ENCODE peak calls at places on chromosomes 16 and 17, in seven cellular contexts. A, K, W, H, N, R and O are unnamed samples.

GRCh38 chr17:18110636-18111145 is 2.1 kb downstream of the MYO15A start:
- DNase-seq in R (no peak), K (no peak), A (no peak), W (no peak), H (no peak), N (no peak), O (no peak)

GRCh38 chr16:88649195-88649923 is 1.5 kb downstream of the CYBA start:
- DNase-seq in H (no peak), N (no peak), A (no peak), R (no peak), K (no peak), W (no peak), O (no peak)

GRCh38 chr16:29745853-29746345 is at the start of gene C16orf54:
- DNase-seq in R (no peak), K (no peak), H (peak), N (no peak), A (peak), W (no peak), O (no peak)

GRCh38 chr16:1993731-1994131 is 4.0 kb downstream of the SYNGR3 start:
- DNase-seq in N (no peak), H (no peak), W (peak), R (no peak), A (no peak), K (no peak), O (peak)

GRCh38 chr16:79805621-79806020 is 205.1 kb upstream of the MAF start:
- DNase-seq in K (no peak), H (no peak), A (peak), R (no peak), W (no peak), N (no peak), O (no peak)

GRCh38 chr16:19008770-19009169 is 25.0 kb downstream of the TMC7 start:
- DNase-seq in R (no peak), A (no peak), W (peak), N (no peak), K (no peak), H (no peak), O (no peak)

GRCh38 chr17:78818932-78819331 is 21.7 kb downstream of the USP36 start:
- DNase-seq in K (no peak), W (no peak), N (no peak), R (no peak), A (no peak), H (peak), O (no peak)

GRCh38 chr17:82297280-82297803 is 20.1 kb downstream of the CD7 start:
- DNase-seq in H (peak), R (no peak), K (no peak), W (peak), A (no peak), N (no peak), O (peak)

GRCh38 chr17:78692460-78693010 is 89.5 kb downstream of the CYTH1 start:
- DNase-seq in A (no peak), W (no peak), R (no peak), N (no peak), K (no peak), H (no peak), O (no peak)

GRCh38 chr16:81931927-81932326 is 79.3 kb downstream of the SDR42E1 start:
- DNase-seq in R (no peak), K (no peak), A (no peak), H (no peak), N (no peak), W (no peak), O (no peak)

GRCh38 chr16:9370071-9370491 is 278.6 kb downstream of the HAPSTR1 start:
- DNase-seq in R (no peak), H (no peak), K (no peak), N (no peak), A (peak), W (no peak), O (no peak)

GRCh38 chr16:47045023-47045422 is 71.5 kb upstream of the DNAJA2 start:
- DNase-seq in R (no peak), H (no peak), W (peak), A (no peak), N (no peak), K (no peak), O (no peak)

GRCh38 chr16:86040496-86040895 is 141.5 kb downstream of the IRF8 start:
- DNase-seq in H (no peak), W (no peak), K (no peak), R (no peak), N (no peak), A (no peak), O (no peak)

GRCh38 chr17:65690626-65691310 is 129.3 kb upstream of the AXIN2 start:
- DNase-seq in W (no peak), N (no peak), R (no peak), H (no peak), K (no peak), A (no peak), O (no peak)

GRCh38 chr16:17544785-17545184 is 74.0 kb upstream of the XYLT1 start:
- DNase-seq in A (peak), N (no peak), K (peak), R (peak), W (no peak), H (no peak), O (no peak)

GRCh38 chr16:54193656-54194007 is 93.0 kb downstream of the IRX3 start:
- DNase-seq in R (peak), A (peak), N (peak), W (peak), H (no peak), K (peak), O (no peak)

GRCh38 chr17:21129023-21129681 is 2.4 kb downstream of the DHRS7B start:
- DNase-seq in H (no peak), R (no peak), A (peak), W (peak), K (no peak), N (no peak), O (no peak)

GRCh38 chr17:75689441-75689873 is 22.3 kb downstream of the SAP30BP start:
- DNase-seq in H (peak), N (peak), A (no peak), R (no peak), W (peak), K (no peak), O (peak)

GRCh38 chr17:61005358-61005757 is 327.7 kb downstream of the BCAS3 start:
- DNase-seq in A (no peak), K (no peak), N (no peak), W (no peak), H (no peak), R (no peak), O (no peak)

GRCh38 chr16:47311738-47312505 is 148.9 kb downstream of the ITFG1 start:
- DNase-seq in A (peak), K (peak), N (peak), H (no peak), W (peak), R (peak), O (peak)

GRCh38 chr17:64388961-64389565 is 1.6 kb downstream of the PECAM1 start:
- DNase-seq in H (no peak), N (no peak), K (no peak), R (no peak), W (no peak), A (no peak), O (no peak)

GRCh38 chr16:19737306-19737975 is 19.4 kb downstream of the IQCK start:
- DNase-seq in W (no peak), R (no peak), K (no peak), H (no peak), A (no peak), N (no peak), O (no peak)

GRCh38 chr16:75789237-75789636 is 62.9 kb upstream of the CPHXL start:
- DNase-seq in K (peak), A (peak), R (no peak), H (no peak), N (no peak), W (peak), O (no peak)

GRCh38 chr17:16456770-16457316 is 35.1 kb downstream of the LRRC75A start:
- DNase-seq in H (no peak), K (no peak), A (no peak), N (no peak), R (no peak), W (no peak), O (no peak)

GRCh38 chr16:84443166-84443802 is 61.2 kb downstream of the MEAK7 start:
- DNase-seq in R (no peak), W (no peak), K (no peak), N (no peak), A (no peak), H (no peak), O (no peak)

GRCh38 chr17:38604479-38605229 is 1.1 kb downstream of the SRCIN1 start:
- DNase-seq in A (peak), R (no peak), W (peak), K (no peak), N (no peak), H (peak), O (no peak)

GRCh38 chr16:54282923-54283734 is 3.5 kb downstream of the IRX3 start:
- DNase-seq in A (peak), W (no peak), R (no peak), K (no peak), H (no peak), N (no peak), O (no peak)

GRCh38 chr16:25996052-25996451 is 304.3 kb downstream of the HS3ST4 start:
- DNase-seq in K (no peak), R (no peak), N (no peak), A (peak), W (peak), H (no peak), O (no peak)

GRCh38 chr17:973053-973452 is 6.5 kb downstream of the NXN start:
- DNase-seq in H (no peak), K (peak), W (no peak), N (peak), R (no peak), A (peak), O (peak)

GRCh38 chr16:89646906-89647305 is 10.6 kb downstream of the CHMP1A start:
- DNase-seq in W (no peak), R (no peak), K (no peak), H (no peak), A (no peak), N (peak), O (peak)

GRCh38 chr17:35167046-35167445 is 19.4 kb downstream of the UNC45B start:
- DNase-seq in W (no peak), N (no peak), H (no peak), A (no peak), R (no peak), K (no peak), O (peak)

GRCh38 chr17:35163886-35164285 is 16.3 kb downstream of the UNC45B start:
- DNase-seq in A (no peak), R (no peak), K (no peak), W (no peak), H (no peak), N (no peak), O (no peak)

GRCh38 chr17:35164716-35165115 is 17.1 kb downstream of the UNC45B start:
- DNase-seq in H (no peak), A (no peak), R (no peak), K (no peak), N (no peak), W (no peak), O (no peak)

GRCh38 chr17:35167666-35168065 is 20.0 kb downstream of the UNC45B start:
- DNase-seq in R (no peak), W (peak), A (no peak), H (no peak), K (no peak), N (peak), O (no peak)

GRCh38 chr17:35166526-35166925 is 18.9 kb downstream of the UNC45B start:
- DNase-seq in H (no peak), A (no peak), K (no peak), R (no peak), N (no peak), W (no peak), O (no peak)
- H3K27ac ChIP-seq in H (no peak), A (no peak), K (no peak), R (no peak), N (no peak), W (no peak), O (peak)

DNA sequence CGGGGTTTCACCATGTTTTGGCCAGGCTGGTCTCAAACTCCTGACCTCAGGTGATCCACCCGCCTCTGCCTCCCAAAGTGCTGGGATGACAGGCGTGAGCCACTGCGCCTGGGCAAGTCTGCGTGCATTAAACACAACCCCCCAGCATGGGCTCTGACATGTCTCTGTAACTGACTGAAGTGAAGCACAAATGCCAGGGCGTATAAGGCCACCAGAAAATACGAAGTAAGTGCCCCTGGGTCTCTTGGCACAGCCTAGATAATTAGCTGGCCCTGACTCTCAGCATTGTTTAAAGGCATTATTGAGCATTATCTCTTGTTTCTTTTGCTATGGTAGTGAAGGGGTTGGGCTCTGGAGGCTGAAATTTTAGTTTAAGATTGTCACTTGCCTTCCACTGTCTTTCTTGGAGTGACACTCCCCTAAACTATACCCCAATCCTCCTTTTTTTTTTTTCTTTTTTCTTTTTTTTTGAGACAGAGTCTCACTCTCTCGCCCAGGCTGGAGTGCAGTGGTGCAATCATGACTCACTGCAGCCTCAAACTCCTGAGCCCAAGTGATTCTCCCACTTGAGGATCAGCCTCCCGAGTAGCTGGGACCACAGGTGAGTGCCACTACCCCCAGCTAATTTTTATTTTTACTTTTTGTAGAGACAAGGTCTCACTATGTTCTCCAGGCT is 8.2 kb upstream of the SEC14L1 start:
- DNase-seq in N (no peak), A (no peak), K (no peak), W (peak), H (no peak), R (no peak), O (no peak)
- H3K27ac ChIP-seq in N (peak), A (no peak), K (no peak), W (peak), H (no peak), R (no peak), O (peak)

GRCh38 chr17:57379237-57380054 is 123.1 kb downstream of the MSI2 start:
- DNase-seq in W (no peak), N (no peak), K (no peak), R (no peak), A (peak), H (no peak), O (no peak)
- H3K27ac ChIP-seq in W (no peak), N (no peak), K (no peak), R (no peak), A (peak), H (no peak), O (no peak)

GRCh38 chr16:22007509-22008214 is at the start of gene MOSMO:
- DNase-seq in K (no peak), W (peak), A (peak), R (no peak), H (peak), N (no peak), O (no peak)
- H3K27ac ChIP-seq in K (peak), W (peak), A (peak), R (no peak), H (peak), N (peak), O (peak)